ENCODE peak calls at places on chromosomes 6 and 20, in ten cellular contexts. P, K, X, G, B, C, Q, T, V and R are unnamed samples.

GRCh38 chr20:43726811-43727338 is at the start of gene GTSF1L:
- DNase-seq in P (no peak), K (no peak), X (peak; percentile 42), G (no peak), B (no peak), C (no peak), Q (no peak), T (peak; percentile 89), V (no peak), R (peak; percentile 61)

GRCh38 chr6:19368511-19368910 is 468.7 kb upstream of the ID4 start:
- DNase-seq in P (no peak), K (no peak), X (peak; percentile 54), G (no peak), B (peak; percentile 70), C (no peak), Q (no peak), T (peak; percentile 6), V (no peak), R (peak; percentile 77)

GRCh38 chr20:34993941-34994508 is 38.4 kb downstream of the MYH7B start:
- DNase-seq in P (no peak), K (no peak), X (no peak), G (no peak), B (no peak), C (no peak), Q (peak; percentile 57), T (no peak), V (no peak), R (no peak)

GRCh38 chr6:36929607-36930006 is 24.9 kb upstream of the PI16 start:
- DNase-seq in P (no peak), K (peak; percentile 21), X (peak; percentile 58), G (no peak), B (peak; percentile 88), C (no peak), Q (no peak), T (peak; percentile 82), V (no peak), R (peak; percentile 88)

GRCh38 chr6:49698538-49699205 is 14.7 kb downstream of the CRISP2 start:
- DNase-seq in P (no peak), K (no peak), X (no peak), G (no peak), B (no peak), C (no peak), Q (no peak), T (no peak), V (no peak), R (no peak)

GRCh38 chr6:167977717-167978467 is 19.6 kb upstream of the KIF25 start:
- DNase-seq in P (no peak), K (no peak), X (no peak), G (no peak), B (no peak), C (no peak), Q (no peak), T (no peak), V (no peak), R (no peak)

GRCh38 chr6:115365783-115366182 is 694.9 kb downstream of the FRK start:
- DNase-seq in P (no peak), K (no peak), X (no peak), G (no peak), B (no peak), C (no peak), Q (no peak), T (no peak), V (no peak), R (no peak)

GRCh38 chr6:105235155-105235554 is 55.3 kb upstream of the POPDC3 start:
- DNase-seq in P (no peak), K (no peak), X (no peak), G (no peak), B (no peak), C (no peak), Q (no peak), T (no peak), V (no peak), R (no peak)

GRCh38 chr6:22349528-22349927 is 52.7 kb upstream of the PRL start:
- DNase-seq in P (no peak), K (no peak), X (no peak), G (no peak), B (no peak), C (no peak), Q (no peak), T (no peak), V (no peak), R (no peak)

GRCh38 chr6:168134399-168135201 is 55.6 kb upstream of the FRMD1 start:
- DNase-seq in P (no peak), K (no peak), X (no peak), G (no peak), B (no peak), C (peak; percentile 57), Q (no peak), T (no peak), V (no peak), R (no peak)

GRCh38 chr6:14270925-14271791 is 153.6 kb downstream of the CD83 start:
- DNase-seq in P (no peak), K (peak; percentile 32), X (peak; percentile 94), G (peak; percentile 45), B (peak; percentile 34), C (peak; percentile 91), Q (no peak), T (peak; percentile 74), V (no peak), R (peak; percentile 84)

GRCh38 chr20:46710149-46710913 is 882 bp downstream of the SLC2A10 start:
- DNase-seq in P (no peak), K (no peak), X (no peak), G (no peak), B (no peak), C (no peak), Q (no peak), T (no peak), V (no peak), R (no peak)

GRCh38 chr20:46706242-46706641 is 3.2 kb upstream of the SLC2A10 start:
- DNase-seq in P (no peak), K (no peak), X (no peak), G (no peak), B (no peak), C (no peak), Q (no peak), T (no peak), V (no peak), R (no peak)

GRCh38 chr20:46709459-46710148 is at the start of gene SLC2A10:
- DNase-seq in P (peak; percentile 71), K (peak; percentile 68), X (peak; percentile 72), G (peak; percentile 66), B (peak; percentile 52), C (peak; percentile 89), Q (peak; percentile 78), T (peak; percentile 61), V (peak; percentile 38), R (peak; percentile 55)

GRCh38 chr20:46709055-46709458 is 392 bp upstream of the SLC2A10 start:
- DNase-seq in P (no peak), K (no peak), X (no peak), G (no peak), B (no peak), C (no peak), Q (no peak), T (no peak), V (no peak), R (no peak)

DNA sequence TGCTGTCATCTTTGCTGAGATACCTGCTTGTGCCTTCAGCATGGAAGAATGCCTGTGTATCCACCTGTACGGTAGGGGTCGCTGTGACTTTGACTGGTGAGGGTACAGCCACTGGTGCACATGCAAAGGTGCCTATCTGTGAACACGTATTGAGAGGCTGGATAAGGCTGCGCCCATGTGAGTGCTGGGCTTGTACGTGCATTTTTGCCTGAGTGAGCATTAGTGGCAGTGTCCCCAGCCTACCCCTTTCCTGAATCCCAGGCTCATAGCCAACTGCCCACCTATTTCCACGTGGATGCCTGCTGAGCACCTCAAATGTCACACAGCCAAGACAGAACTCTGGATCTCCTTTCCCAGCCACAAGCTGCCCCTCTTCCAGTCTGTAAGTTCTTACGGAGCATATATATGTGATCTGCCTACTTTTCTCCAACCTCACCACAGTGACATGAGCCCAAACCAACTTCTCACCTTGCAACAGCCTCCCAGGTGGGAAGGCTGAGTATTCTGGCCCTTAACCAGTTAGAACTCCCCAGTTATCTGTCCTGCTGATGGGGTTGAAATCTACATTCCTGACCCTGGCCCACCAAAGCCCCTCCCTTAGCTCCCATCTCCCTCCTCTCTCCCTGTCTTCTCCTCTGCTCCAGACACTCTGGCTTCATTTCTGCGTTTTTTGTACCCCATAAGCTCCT is 1.1 kb upstream of the SLC2A10 start:
- DNase-seq in P (no peak), K (peak; percentile 84), X (no peak), G (no peak), B (no peak), C (no peak), Q (no peak), T (no peak), V (no peak), R (no peak)
- TF ChIP-seq CTCF in P (peak; percentile 5), K (peak; percentile 64), X (peak; percentile 0), G (no peak), B (peak; percentile 35), C (peak; percentile 23), Q (no peak), T (no peak), V (no peak), R (no peak)

DNA sequence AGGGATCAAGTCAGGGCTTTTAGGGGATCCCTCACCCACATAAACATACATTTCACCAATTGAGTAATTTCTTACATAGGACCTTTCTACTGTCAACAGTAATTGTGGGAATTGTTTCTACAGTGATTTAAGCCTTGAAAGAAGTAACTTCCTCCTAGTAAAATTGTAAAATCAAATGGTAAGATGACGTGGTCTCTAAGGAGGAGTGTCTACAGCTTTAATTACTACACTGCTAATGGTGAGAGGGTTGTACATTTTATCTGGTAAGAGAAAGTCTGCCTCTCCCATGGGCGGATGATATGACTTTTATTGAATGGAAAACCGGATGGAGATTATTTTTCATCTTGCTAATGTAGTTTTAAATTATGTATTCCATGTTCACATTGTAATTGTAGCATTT is 98.0 kb downstream of the RPP40 start:
- DNase-seq in P (no peak), K (no peak), X (no peak), G (no peak), B (no peak), C (no peak), Q (no peak), T (no peak), V (no peak), R (no peak)
- H3K4me3 ChIP-seq in P (no peak overlapping the region), K (no peak overlapping the region), X (no peak overlapping the region), G (no peak overlapping the region), B (no peak overlapping the region), C (peak overlapping the region; percentile 40), Q (no peak overlapping the region), T (no peak overlapping the region), V (no peak overlapping the region), R (no peak overlapping the region)

DNA sequence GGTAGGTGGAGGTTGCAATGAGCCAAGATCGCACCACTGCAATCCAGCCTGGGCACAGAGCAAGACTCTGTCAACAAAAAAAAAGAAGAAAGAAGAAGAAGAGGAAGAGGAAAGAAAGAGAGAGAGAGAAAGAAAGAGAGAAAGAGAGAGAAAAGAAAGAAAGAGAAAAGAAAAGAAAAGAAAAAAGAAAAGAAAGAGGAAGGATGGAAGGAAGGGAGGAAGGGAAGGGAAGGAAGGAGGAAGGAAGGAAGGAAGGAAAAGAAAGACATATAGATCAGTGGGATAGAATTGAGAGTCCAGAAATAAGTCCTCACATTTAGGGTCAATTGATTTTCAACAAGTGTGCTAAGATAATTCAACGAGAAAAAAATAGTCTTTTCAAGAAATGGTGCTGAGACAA is 34.0 kb upstream of the SH3BGRL2 start:
- DNase-seq in P (no peak), K (no peak), X (no peak), G (no peak), B (no peak), C (no peak), Q (no peak), T (no peak), V (no peak), R (no peak)
- TF ChIP-seq CTCF in P (no peak), K (no peak), X (no peak), G (no peak), B (no peak), C (no peak), Q (no peak), T (no peak), V (no peak), R (no peak)

GRCh38 chr20:10637563-10637962 is 36.2 kb downstream of the JAG1 start:
- DNase-seq in P (no peak), K (no peak), X (no peak), G (no peak), B (peak; percentile 89), C (no peak), Q (no peak), T (no peak), V (no peak), R (no peak)
- H3K4me3 ChIP-seq in P (no peak overlapping the region), K (no peak overlapping the region), X (no peak overlapping the region), G (no peak overlapping the region), B (no peak overlapping the region), C (no peak overlapping the region), Q (no peak overlapping the region), T (no peak overlapping the region), V (no peak overlapping the region), R (no peak overlapping the region)